ENCODE peak calls at places on chromosome 3, in five cellular contexts. One of them, this sample, is unnamed. For H3K4me1, the result is how much of the 10 kb centered on the place peaks cover.

GRCh38 chr3:126964950-126965349 is 18.0 kb upstream of the PLXNA1 start:
- DNase-seq in neural progenitor cell: no peak
- DNase-seq in astrocyte: no peak
- DNase-seq in gastrocnemius medialis: no peak
- DNase-seq in CD8-positive, alpha-beta T cell: no peak
- DNase-seq in this sample: no peak

GRCh38 chr3:49805884-49806701 is 3.0 kb downstream of the INKA1 start:
- DNase-seq in neural progenitor cell: no peak
- DNase-seq in astrocyte: no peak
- DNase-seq in gastrocnemius medialis: no peak
- DNase-seq in CD8-positive, alpha-beta T cell: peak
- DNase-seq in this sample: peak

GRCh38 chr3:14467723-14468620 is 65.6 kb downstream of the SLC6A6 start:
- DNase-seq in neural progenitor cell: peak
- DNase-seq in astrocyte: no peak
- DNase-seq in gastrocnemius medialis: no peak
- DNase-seq in CD8-positive, alpha-beta T cell: peak
- DNase-seq in this sample: no peak

GRCh38 chr3:170089862-170090600 is 52.2 kb downstream of the GPR160 start:
- DNase-seq in neural progenitor cell: no peak
- DNase-seq in astrocyte: no peak
- DNase-seq in gastrocnemius medialis: no peak
- DNase-seq in CD8-positive, alpha-beta T cell: no peak
- DNase-seq in this sample: no peak

GRCh38 chr3:101932326-101933108 is 83.2 kb downstream of the NFKBIZ start:
- DNase-seq in neural progenitor cell: no peak
- DNase-seq in astrocyte: no peak
- DNase-seq in gastrocnemius medialis: no peak
- DNase-seq in CD8-positive, alpha-beta T cell: no peak
- DNase-seq in this sample: no peak

GRCh38 chr3:25468866-25469319 is 40.8 kb downstream of the RARB start:
- DNase-seq in neural progenitor cell: peak
- DNase-seq in astrocyte: peak
- DNase-seq in gastrocnemius medialis: peak
- DNase-seq in CD8-positive, alpha-beta T cell: no peak
- DNase-seq in this sample: peak

GRCh38 chr3:179038216-179038898 is 33.3 kb downstream of the ZMAT3 start:
- DNase-seq in neural progenitor cell: no peak
- DNase-seq in astrocyte: no peak
- DNase-seq in gastrocnemius medialis: no peak
- DNase-seq in CD8-positive, alpha-beta T cell: no peak
- DNase-seq in this sample: no peak

GRCh38 chr3:98786364-98786930 is 23.3 kb downstream of the ST3GAL6 start:
- DNase-seq in neural progenitor cell: no peak
- DNase-seq in astrocyte: no peak
- DNase-seq in gastrocnemius medialis: no peak
- DNase-seq in CD8-positive, alpha-beta T cell: no peak
- DNase-seq in this sample: no peak

GRCh38 chr3:51243919-51244318 is 141.2 kb upstream of the MANF start:
- DNase-seq in neural progenitor cell: no peak
- DNase-seq in astrocyte: no peak
- DNase-seq in gastrocnemius medialis: no peak
- DNase-seq in CD8-positive, alpha-beta T cell: no peak
- DNase-seq in this sample: no peak

DNA sequence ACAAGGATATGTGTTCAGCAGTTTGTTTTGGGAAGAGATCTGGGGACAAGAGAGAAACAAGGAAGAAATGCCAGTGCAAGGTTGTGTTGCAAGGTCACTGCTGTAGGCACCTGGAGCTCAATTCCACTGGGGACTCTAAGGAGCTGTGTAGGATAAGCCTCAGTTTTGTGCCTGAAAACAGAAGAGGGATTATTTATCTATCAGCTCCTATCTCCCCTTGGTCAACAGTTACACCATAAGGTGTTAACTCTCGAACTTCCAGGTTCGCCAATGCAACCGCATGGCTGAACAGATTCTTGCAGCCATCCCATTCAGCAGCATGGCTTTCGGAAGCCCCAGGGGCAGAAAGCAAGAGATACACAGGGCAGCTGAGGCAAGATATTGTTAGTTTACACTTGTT is 41.6 kb upstream of the CNOT10 start:
- DNase-seq in neural progenitor cell: no peak
- DNase-seq in astrocyte: no peak
- DNase-seq in gastrocnemius medialis: no peak
- DNase-seq in CD8-positive, alpha-beta T cell: no peak
- DNase-seq in this sample: no peak
- H3K4me1 ChIP-seq in neural progenitor cell: under half
- H3K4me1 ChIP-seq in astrocyte: under half
- H3K4me1 ChIP-seq in gastrocnemius medialis: under half
- H3K4me1 ChIP-seq in CD8-positive, alpha-beta T cell: under half
- H3K4me1 ChIP-seq in this sample: under half

GRCh38 chr3:71056327-71056726 is 527.2 kb downstream of the FOXP1 start:
- DNase-seq in neural progenitor cell: no peak
- DNase-seq in astrocyte: peak
- DNase-seq in gastrocnemius medialis: no peak
- DNase-seq in CD8-positive, alpha-beta T cell: no peak
- DNase-seq in this sample: no peak

GRCh38 chr3:71055602-71056001 is 527.9 kb downstream of the FOXP1 start:
- DNase-seq in neural progenitor cell: no peak
- DNase-seq in astrocyte: peak
- DNase-seq in gastrocnemius medialis: no peak
- DNase-seq in CD8-positive, alpha-beta T cell: no peak
- DNase-seq in this sample: no peak

GRCh38 chr3:71053495-71053894 is 530.0 kb downstream of the FOXP1 start:
- DNase-seq in neural progenitor cell: no peak
- DNase-seq in astrocyte: no peak
- DNase-seq in gastrocnemius medialis: no peak
- DNase-seq in CD8-positive, alpha-beta T cell: no peak
- DNase-seq in this sample: no peak

GRCh38 chr3:71052725-71053124 is 530.8 kb downstream of the FOXP1 start:
- DNase-seq in neural progenitor cell: no peak
- DNase-seq in astrocyte: no peak
- DNase-seq in gastrocnemius medialis: no peak
- DNase-seq in CD8-positive, alpha-beta T cell: no peak
- DNase-seq in this sample: no peak

DNA sequence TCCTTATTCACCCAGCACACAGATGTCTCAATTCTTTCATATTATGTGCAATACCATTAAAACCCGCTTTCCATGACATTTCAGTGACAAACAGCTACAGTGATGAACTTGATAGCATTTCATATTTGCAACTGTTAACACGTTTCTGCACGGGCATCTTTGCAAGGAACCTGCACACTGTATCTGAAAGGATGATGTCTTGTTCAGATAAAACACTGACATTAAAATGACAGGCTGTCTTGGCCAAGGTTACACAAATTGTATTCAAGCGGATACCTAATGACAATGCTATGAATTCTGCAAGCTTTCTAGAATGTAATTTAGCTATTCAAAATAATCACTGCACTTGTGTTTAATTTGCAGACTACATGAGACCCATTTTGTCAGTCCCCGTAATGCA is 529.2 kb downstream of the FOXP1 start:
- DNase-seq in neural progenitor cell: no peak
- DNase-seq in astrocyte: no peak
- DNase-seq in gastrocnemius medialis: no peak
- DNase-seq in CD8-positive, alpha-beta T cell: no peak
- DNase-seq in this sample: no peak
- H3K4me3 ChIP-seq in neural progenitor cell: no peak
- H3K4me3 ChIP-seq in astrocyte: no peak
- H3K4me3 ChIP-seq in gastrocnemius medialis: no peak
- H3K4me3 ChIP-seq in CD8-positive, alpha-beta T cell: no peak
- H3K4me3 ChIP-seq in this sample: no peak

GRCh38 chr3:38027466-38028465 is 1.7 kb downstream of the PLCD1 start:
- DNase-seq in neural progenitor cell: no peak
- DNase-seq in astrocyte: no peak
- DNase-seq in gastrocnemius medialis: no peak
- DNase-seq in CD8-positive, alpha-beta T cell: no peak
- DNase-seq in this sample: no peak
- H3K27ac ChIP-seq in neural progenitor cell: no peak
- H3K27ac ChIP-seq in astrocyte: no peak
- H3K27ac ChIP-seq in gastrocnemius medialis: no peak
- H3K27ac ChIP-seq in CD8-positive, alpha-beta T cell: no peak
- H3K27ac ChIP-seq in this sample: peak

GRCh38 chr3:128781164-128781563 is 55.2 kb downstream of the RAB7A start:
- DNase-seq in neural progenitor cell: no peak
- DNase-seq in astrocyte: no peak
- DNase-seq in gastrocnemius medialis: no peak
- DNase-seq in CD8-positive, alpha-beta T cell: no peak
- DNase-seq in this sample: no peak
- H3K4me1 ChIP-seq in neural progenitor cell: under half
- H3K4me1 ChIP-seq in astrocyte: under half
- H3K4me1 ChIP-seq in gastrocnemius medialis: half or more
- H3K4me1 ChIP-seq in CD8-positive, alpha-beta T cell: under half
- H3K4me1 ChIP-seq in this sample: half or more

GRCh38 chr3:129793947-129794318 is 99.6 kb downstream of the TMCC1 start:
- DNase-seq in neural progenitor cell: peak
- DNase-seq in astrocyte: no peak
- DNase-seq in gastrocnemius medialis: no peak
- DNase-seq in CD8-positive, alpha-beta T cell: no peak
- DNase-seq in this sample: no peak
- H3K4me3 ChIP-seq in neural progenitor cell: peak
- H3K4me3 ChIP-seq in astrocyte: peak
- H3K4me3 ChIP-seq in gastrocnemius medialis: no peak
- H3K4me3 ChIP-seq in CD8-positive, alpha-beta T cell: no peak
- H3K4me3 ChIP-seq in this sample: peak

This sample was measured in psoas muscle.